ENCODE peak calls at places on chromosomes 11 and 22, in seven cellular contexts. W is HCT116, P is K562, Y is SK-N-SH, T is HepG2, D is GM12878, C is H1. J is an unnamed sample.
A peak's percentile ranks its signal among the peaks of the same experiment; 100 is the strongest.

GRCh38 chr11:122663056-122663740 is 7.7 kb downstream of the UBASH3B start:
- DNase-seq in W (no peak), P (no peak), Y (no peak), T (no peak), D (no peak), C (no peak), J (no peak)

GRCh38 chr11:117461396-117462182 is 133.9 kb downstream of the CEP164 start:
- DNase-seq in W (no peak), P (no peak), Y (no peak), T (no peak), D (no peak), C (no peak), J (no peak)

GRCh38 chr11:112292785-112293407 is 32.2 kb upstream of the PLET1 start:
- DNase-seq in W (no peak), P (no peak), Y (no peak), T (no peak), D (no peak), C (no peak), J (no peak)

GRCh38 chr22:40808018-40808841 is 10.9 kb downstream of the SLC25A17 start:
- DNase-seq in W (no peak), P (no peak), Y (no peak), T (no peak), D (no peak), C (no peak), J (no peak)

GRCh38 chr11:18698341-18699268 is at the start of gene TMEM86A:
- DNase-seq in W (peak; percentile 59), P (peak; percentile 93), Y (peak; percentile 99), T (peak; percentile 70), D (no peak), C (peak; percentile 97), J (peak; percentile 55)

GRCh38 chr11:293852-294661 is 5.1 kb downstream of the PGGHG start:
- DNase-seq in W (no peak), P (no peak), Y (no peak), T (no peak), D (no peak), C (no peak), J (no peak)

GRCh38 chr11:107017433-107018227 is 646 bp downstream of the GUCY1A2 start:
- DNase-seq in W (no peak), P (peak; percentile 37), Y (peak; percentile 80), T (peak; percentile 2), D (no peak), C (peak; percentile 88), J (peak; percentile 59)

GRCh38 chr11:95922536-95923440 is 1.1 kb downstream of the MTMR2 start:
- DNase-seq in W (no peak), P (no peak), Y (no peak), T (no peak), D (no peak), C (no peak), J (no peak)

GRCh38 chr11:2772544-2773031 is 72.8 kb upstream of the KCNQ1OT1 start:
- DNase-seq in W (peak; percentile 31), P (no peak), Y (no peak), T (no peak), D (no peak), C (no peak), J (no peak)

GRCh38 chr11:117423046-117423575 is 95.5 kb downstream of the CEP164 start:
- DNase-seq in W (no peak), P (no peak), Y (no peak), T (no peak), D (no peak), C (no peak), J (no peak)

GRCh38 chr11:99773646-99774045 is 752.9 kb downstream of the CNTN5 start:
- DNase-seq in W (no peak), P (no peak), Y (no peak), T (peak; percentile 2), D (no peak), C (no peak), J (no peak)

GRCh38 chr22:41598081-41598480 is 8.4 kb upstream of the PMM1 start:
- DNase-seq in W (no peak), P (no peak), Y (no peak), T (no peak), D (no peak), C (no peak), J (no peak)

GRCh38 chr11:74926304-74927030 is 22.4 kb downstream of the XRRA1 start:
- DNase-seq in W (no peak), P (no peak), Y (no peak), T (no peak), D (no peak), C (no peak), J (no peak)

GRCh38 chr22:26949193-26949592 is 291.8 kb downstream of the MIAT start:
- DNase-seq in W (no peak), P (no peak), Y (no peak), T (no peak), D (no peak), C (no peak), J (no peak)

GRCh38 chr11:120061761-120062560 is 76.0 kb downstream of the TRIM29 start:
- DNase-seq in W (no peak), P (no peak), Y (no peak), T (no peak), D (no peak), C (peak; percentile 57), J (peak; percentile 72)

GRCh38 chr22:27461470-27461869 is 340.1 kb downstream of the MN1 start:
- DNase-seq in W (no peak), P (no peak), Y (no peak), T (no peak), D (no peak), C (no peak), J (peak; percentile 89)

GRCh38 chr11:45382133-45382878 is 96.2 kb upstream of the SYT13 start:
- DNase-seq in W (no peak), P (no peak), Y (no peak), T (no peak), D (no peak), C (no peak), J (no peak)

GRCh38 chr11:45374130-45374529 is 88.0 kb upstream of the SYT13 start:
- DNase-seq in W (no peak), P (no peak), Y (no peak), T (no peak), D (no peak), C (no peak), J (no peak)

GRCh38 chr11:45379162-45379863 is 93.2 kb upstream of the SYT13 start:
- DNase-seq in W (no peak), P (no peak), Y (no peak), T (no peak), D (no peak), C (no peak), J (no peak)

GRCh38 chr11:45374632-45375031 is 88.5 kb upstream of the SYT13 start:
- DNase-seq in W (no peak), P (no peak), Y (no peak), T (no peak), D (no peak), C (no peak), J (no peak)

GRCh38 chr11:45378516-45378915 is 92.4 kb upstream of the SYT13 start:
- DNase-seq in W (no peak), P (no peak), Y (no peak), T (no peak), D (no peak), C (no peak), J (no peak)
- TF ChIP-seq YY1 in W (no peak), P (no peak), Y (no peak), T (no peak), D (no peak), C (no peak), J (no peak)

GRCh38 chr22:49997221-49997599 is 15.4 kb downstream of the IL17REL start:
- DNase-seq in W (no peak), P (no peak), Y (no peak), T (no peak), D (no peak), C (no peak), J (no peak)
- TF ChIP-seq YY1 in W (no peak), P (no peak), Y (no peak), T (no peak), D (no peak), C (no peak), J (no peak)

DNA sequence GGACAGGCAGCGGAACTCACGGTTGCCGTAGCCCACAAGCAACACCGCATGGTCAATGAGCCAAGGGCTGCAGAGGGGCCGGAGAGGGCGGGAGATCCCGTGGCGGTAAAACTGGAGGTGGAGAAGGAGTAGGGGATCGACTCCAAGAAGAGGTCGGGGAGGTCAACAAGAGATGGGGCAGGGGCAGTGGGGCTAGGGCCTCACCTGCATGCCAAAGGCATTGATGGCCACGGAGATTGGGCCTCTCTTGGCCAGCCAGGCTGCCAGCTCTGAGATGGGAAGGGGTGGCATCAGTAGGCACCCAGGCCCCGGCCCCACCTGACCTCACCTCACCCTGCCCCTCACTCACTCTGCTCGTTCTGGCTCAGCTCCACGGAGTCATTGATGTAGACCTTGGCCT is 3.9 kb downstream of the CTSF start:
- DNase-seq in W (no peak), P (no peak), Y (no peak), T (no peak), D (no peak), C (no peak), J (no peak)
- TF ChIP-seq YY1 in W (no peak), P (no peak), Y (no peak), T (no peak), D (no peak), C (no peak), J (no peak)

DNA sequence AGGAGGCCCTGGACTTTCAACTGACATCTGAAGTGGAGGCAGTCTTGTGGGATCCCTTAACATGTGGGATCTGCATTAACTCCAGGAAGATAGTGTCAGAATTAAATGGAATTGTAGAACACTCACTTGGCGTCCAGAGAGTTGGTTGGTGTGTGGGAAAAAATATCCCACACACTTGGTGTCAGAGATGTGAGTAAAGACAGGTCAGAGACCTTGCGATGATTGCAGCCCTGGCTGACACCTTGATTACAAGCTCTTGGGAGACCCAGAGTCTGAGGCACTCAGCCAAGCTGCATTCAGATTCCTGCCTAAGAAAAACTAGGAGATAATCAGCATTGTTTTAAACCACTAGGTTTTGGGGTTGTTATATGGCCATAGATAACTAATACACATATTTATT is 7.2 kb upstream of the TPCN2 start:
- DNase-seq in W (no peak), P (no peak), Y (no peak), T (no peak), D (no peak), C (no peak), J (no peak)
- TF ChIP-seq YY1 in W (no peak), P (no peak), Y (no peak), T (no peak), D (no peak), C (no peak), J (no peak)

GRCh38 chr11:109490953-109491733 is 69.2 kb downstream of the C11orf87 start:
- DNase-seq in W (no peak), P (no peak), Y (no peak), T (no peak), D (no peak), C (no peak), J (no peak)
- TF ChIP-seq YY1 in W (no peak), P (no peak), Y (no peak), T (no peak), D (no peak), C (no peak), J (no peak)

J was measured in NT2/D1.